ENCODE peak calls at places on chromosomes 3 and 15, in nine cellular contexts. V is psoas muscle; C is dorsolateral prefrontal cortex; U is endothelial cell; F is AG09309; W is neural crest cell; I is CD8-positive, alpha-beta T cell; P is suprapubic skin; E is AG10803. T is an unnamed sample.

GRCh38 chr3:192851821-192852352 is 65.8 kb downstream of the MB21D2 start:
- DNase-seq in V (peak; percentile 62), C (no peak), U (no peak), F (no peak), W (no peak), I (no peak), P (peak; percentile 81), E (peak; percentile 75), T (peak; percentile 95)

GRCh38 chr15:45448066-45448510 is 69.7 kb upstream of the GATM start:
- DNase-seq in V (no peak), C (no peak), U (no peak), F (no peak), W (no peak), I (no peak), P (peak; percentile 52), E (no peak), T (no peak)

GRCh38 chr15:37789881-37790280 is 144.6 kb upstream of the TMCO5A start:
- DNase-seq in V (no peak), C (no peak), U (no peak), F (no peak), W (no peak), I (no peak), P (no peak), E (peak; percentile 60), T (no peak)

GRCh38 chr3:194212869-194213320 is 76.9 kb downstream of the HES1 start:
- DNase-seq in V (no peak), C (no peak), U (no peak), F (no peak), W (peak; percentile 36), I (no peak), P (no peak), E (peak; percentile 16), T (no peak)

GRCh38 chr15:51672100-51672731 is 9.1 kb upstream of the SCG3 start:
- DNase-seq in V (no peak), C (no peak), U (no peak), F (no peak), W (no peak), I (no peak), P (no peak), E (no peak), T (no peak)

GRCh38 chr3:14513566-14514322 is 26.4 kb downstream of the GRIP2 start:
- DNase-seq in V (no peak), C (no peak), U (no peak), F (no peak), W (no peak), I (no peak), P (peak; percentile 72), E (no peak), T (no peak)

GRCh38 chr3:112084980-112085697 is 1.1 kb upstream of the C3orf52 start:
- DNase-seq in V (no peak), C (no peak), U (no peak), F (no peak), W (no peak), I (no peak), P (no peak), E (no peak), T (no peak)

GRCh38 chr3:41405466-41405865 is 206.2 kb downstream of the CTNNB1 start:
- DNase-seq in V (no peak), C (no peak), U (no peak), F (no peak), W (no peak), I (no peak), P (no peak), E (peak; percentile 3), T (no peak)

GRCh38 chr3:166205158-166205557 is 367.9 kb upstream of the BCHE start:
- DNase-seq in V (no peak), C (no peak), U (no peak), F (no peak), W (no peak), I (no peak), P (no peak), E (no peak), T (no peak)

GRCh38 chr3:39249453-39250115 is 30.3 kb downstream of the CX3CR1 start:
- DNase-seq in V (no peak), C (no peak), U (no peak), F (no peak), W (no peak), I (no peak), P (no peak), E (peak; percentile 20), T (peak; percentile 38)

GRCh38 chr3:166575166-166575565 is 737.9 kb upstream of the BCHE start:
- DNase-seq in V (no peak), C (no peak), U (no peak), F (no peak), W (no peak), I (no peak), P (no peak), E (no peak), T (no peak)

GRCh38 chr15:31452595-31453557 is 126.2 kb downstream of the KLF13 start:
- DNase-seq in V (no peak), C (no peak), U (no peak), F (no peak), W (no peak), I (no peak), P (no peak), E (no peak), T (peak; percentile 75)

GRCh38 chr3:184005981-184006507 is 11.6 kb downstream of the ABCC5 start:
- DNase-seq in V (peak; percentile 68), C (no peak), U (peak; percentile 22), F (no peak), W (no peak), I (no peak), P (no peak), E (peak; percentile 12), T (no peak)

DNA sequence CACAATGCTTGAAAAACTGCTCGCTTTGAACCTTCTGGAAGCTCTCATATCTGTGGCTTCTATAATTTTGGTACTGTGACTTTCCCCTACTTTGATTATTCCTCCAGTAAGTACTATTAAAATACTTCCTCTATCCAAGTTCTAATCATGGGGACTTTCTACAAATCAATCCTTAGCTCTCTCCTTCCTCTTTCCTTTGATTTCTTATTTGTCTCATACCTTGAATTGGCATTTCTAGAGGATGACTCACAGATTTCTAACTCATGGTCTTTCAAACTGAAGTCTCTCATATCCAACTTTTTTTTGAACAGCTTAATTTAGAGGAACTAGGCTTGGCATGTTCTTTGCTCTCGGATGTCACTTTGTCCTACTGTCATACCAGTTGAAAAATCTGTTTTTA is 241.8 kb downstream of the TBC1D5 start:
- DNase-seq in V (no peak), C (no peak), U (no peak), F (no peak), W (no peak), I (no peak), P (no peak), E (no peak), T (no peak)
- TF ChIP-seq CTCF in V (no peak), C (no peak), U (no peak), F (no peak), W (no peak), I (no peak), P (no peak), E (no peak), T (no peak)

GRCh38 chr3:8574670-8575322 is 69.8 kb downstream of the SSUH2 start:
- DNase-seq in V (no peak), C (no peak), U (no peak), F (no peak), W (no peak), I (no peak), P (no peak), E (no peak), T (no peak)

GRCh38 chr3:8576436-8576835 is 68.2 kb downstream of the SSUH2 start:
- DNase-seq in V (no peak), C (no peak), U (no peak), F (no peak), W (no peak), I (no peak), P (no peak), E (no peak), T (no peak)

GRCh38 chr3:8576841-8577553 is 67.6 kb downstream of the SSUH2 start:
- DNase-seq in V (no peak), C (no peak), U (no peak), F (no peak), W (no peak), I (no peak), P (no peak), E (peak; percentile 71), T (no peak)

GRCh38 chr3:8574040-8574669 is 70.4 kb downstream of the SSUH2 start:
- DNase-seq in V (no peak), C (no peak), U (no peak), F (no peak), W (no peak), I (no peak), P (no peak), E (no peak), T (no peak)

DNA sequence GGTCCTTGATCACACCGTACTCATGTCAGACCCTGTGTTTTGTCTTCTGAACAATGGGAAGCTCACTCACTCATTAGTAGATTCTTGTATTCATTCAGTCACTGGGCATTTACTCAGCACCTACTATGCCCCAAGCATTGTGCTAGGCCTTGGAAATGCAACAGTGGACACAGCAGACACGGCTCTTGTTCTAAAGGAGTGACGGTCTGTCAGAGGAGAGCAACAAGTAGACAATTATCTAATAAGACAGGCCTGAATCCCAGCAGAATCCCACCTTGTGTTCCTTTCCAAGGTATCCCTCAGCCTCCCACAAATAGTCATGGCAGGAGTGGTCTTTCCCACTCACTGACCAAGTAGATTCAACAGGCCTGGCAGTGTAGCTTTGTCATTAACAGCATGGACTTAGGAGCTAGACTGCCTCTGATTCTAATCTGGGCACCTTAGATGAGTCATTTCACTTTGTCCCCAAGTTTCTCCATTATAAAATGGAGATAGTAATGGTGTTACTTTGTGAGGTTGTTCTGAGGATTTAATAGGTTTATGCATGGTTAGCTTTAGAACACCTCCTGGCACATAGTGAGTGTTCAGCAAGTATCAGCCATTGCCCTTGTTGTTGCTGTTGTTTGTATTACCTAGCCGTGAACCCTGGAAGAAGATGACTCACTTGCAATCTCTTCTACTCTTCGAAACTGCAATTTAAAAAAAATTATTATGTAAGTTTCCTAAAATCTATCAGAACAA is 69.1 kb downstream of the SSUH2 start:
- DNase-seq in V (no peak), C (no peak), U (no peak), F (no peak), W (no peak), I (no peak), P (no peak), E (no peak), T (no peak)
- TF ChIP-seq CTCF in V (no peak), C (no peak), U (no peak), F (no peak), W (no peak), I (no peak), P (no peak), E (no peak), T (no peak)

GRCh38 chr15:24039683-24040082 is 352.6 kb upstream of the NDN start:
- DNase-seq in V (no peak), C (no peak), U (no peak), F (no peak), W (no peak), I (no peak), P (no peak), E (no peak), T (no peak)
- TF ChIP-seq CTCF in V (no peak), C (no peak), U (no peak), F (no peak), W (peak; percentile 33), I (no peak), P (no peak), E (no peak), T (no peak)

DNA sequence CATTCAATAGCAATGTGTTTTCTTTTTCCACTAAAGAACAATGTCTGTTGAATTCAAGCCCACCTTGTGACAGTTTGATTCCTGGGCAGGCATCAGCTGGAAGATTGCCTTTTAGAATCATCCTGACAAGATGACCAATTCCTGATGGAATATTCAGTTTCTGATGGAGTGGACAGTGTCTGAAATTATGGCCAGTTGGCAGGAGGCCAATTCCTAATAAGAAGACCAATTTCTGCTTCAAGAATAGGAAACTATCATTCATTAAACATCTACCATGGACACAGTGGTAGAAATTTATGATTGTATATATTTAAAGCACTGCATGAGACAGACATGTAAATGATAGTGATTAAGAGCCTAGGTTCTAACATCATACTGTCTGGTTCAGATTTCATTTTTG is 133.5 kb downstream of the CLSTN2 start:
- DNase-seq in V (no peak), C (no peak), U (no peak), F (no peak), W (no peak), I (no peak), P (no peak), E (no peak), T (no peak)
- TF ChIP-seq CTCF in V (no peak), C (no peak), U (no peak), F (no peak), W (no peak), I (no peak), P (no peak), E (no peak), T (no peak)